ENCODE peak calls at places on chromosomes 4 and X, in seven cellular contexts. H is Calu3, F is MM.1S, O is heart right ventricle, P is AG08396, L is BE2C, U is lower lobe of right lung. Q is an unnamed sample.

GRCh38 chrX:38109042-38109904 is 102.9 kb downstream of the SYTL5 start:
- DNase-seq in L (no peak), O (no peak), F (no peak), P (no peak), U (no peak), H (no peak), Q (no peak)

GRCh38 chr4:15004701-15005301 is 2.5 kb downstream of the CPEB2 start:
- DNase-seq in U (peak), P (peak), O (peak), L (peak), H (peak), F (peak), Q (no peak)

GRCh38 chrX:79270401-79270800 is 96.7 kb downstream of the ITM2A start:
- DNase-seq in H (peak), U (peak), F (peak), O (peak), L (peak), P (no peak), Q (peak)

GRCh38 chr4:104128850-104129213 is 365.9 kb downstream of the CXXC4 start:
- DNase-seq in H (no peak), L (no peak), F (no peak), O (no peak), U (no peak), P (no peak), Q (peak)

GRCh38 chr4:136302566-136302965 is 1229.7 kb downstream of the PCDH18 start:
- DNase-seq in U (no peak), L (no peak), H (no peak), F (no peak), P (no peak), O (no peak), Q (no peak)

GRCh38 chr4:88791274-88791673 is 93.6 kb upstream of the NAP1L5 start:
- DNase-seq in H (no peak), F (peak), U (no peak), O (no peak), P (no peak), L (no peak), Q (no peak)

GRCh38 chr4:101415962-101416361 is 68.6 kb upstream of the PPP3CA start:
- DNase-seq in F (no peak), P (no peak), U (peak), L (no peak), H (no peak), O (no peak), Q (no peak)

GRCh38 chrX:20363003-20363674 is 96.4 kb upstream of the RPS6KA3 start:
- DNase-seq in O (no peak), U (no peak), L (no peak), P (no peak), H (peak), F (no peak), Q (no peak)

GRCh38 chr4:9893329-9894108 is 112.1 kb downstream of the DRD5 start:
- DNase-seq in O (no peak), P (no peak), L (no peak), U (no peak), F (no peak), H (no peak), Q (no peak)

GRCh38 chrX:44580466-44580865 is 37.8 kb upstream of the FUNDC1 start:
- DNase-seq in L (no peak), U (no peak), P (no peak), O (no peak), F (no peak), H (peak), Q (no peak)

GRCh38 chr4:3367866-3368265 is 73.9 kb upstream of the HGFAC start:
- DNase-seq in O (no peak), H (no peak), L (no peak), F (no peak), P (peak), U (no peak), Q (no peak)

GRCh38 chr4:71857713-71858451 is 74.0 kb upstream of the GC start:
- DNase-seq in O (no peak), U (no peak), H (no peak), F (no peak), L (no peak), P (no peak), Q (no peak)

GRCh38 chr4:158667651-158668198 is 4.0 kb downstream of the C4orf46 start:
- DNase-seq in F (no peak), O (no peak), U (no peak), P (peak), H (peak), L (peak), Q (no peak)

GRCh38 chr4:20764353-20764752 is 64.1 kb downstream of the PACRGL start:
- DNase-seq in P (no peak), F (no peak), L (no peak), H (no peak), U (no peak), O (no peak), Q (no peak)

GRCh38 chr4:86036729-86037128 is 323.1 kb downstream of the MAPK10 start:
- DNase-seq in U (no peak), O (no peak), L (no peak), H (no peak), F (peak), P (no peak), Q (no peak)

GRCh38 chr4:42445038-42445437 is 47.8 kb downstream of the SHISA3 start:
- DNase-seq in F (no peak), H (no peak), O (no peak), L (no peak), P (no peak), U (no peak), Q (no peak)